ENCODE peak calls at places on chromosomes 7 and 10, in nine cellular contexts. G is fibroblast of lung, V is tibial nerve, R is endothelial cell of umbilical vein, E is neural crest cell, Y is bronchial epithelial cell, A is GM23338, H is fibroblast of mammary gland, I is HFFc6. M is an unnamed sample.

GRCh38 chr7:108234981-108235450 is 104.9 kb upstream of the LAMB4 start:
- DNase-seq in G (no peak), V (no peak), R (peak), E (no peak), Y (no peak), A (no peak), H (no peak), I (no peak), M (no peak)

GRCh38 chr7:30800785-30801252 is 29.6 kb downstream of the MINDY4 start:
- DNase-seq in G (peak), V (peak), R (peak), E (peak), Y (peak), A (peak), H (peak), I (peak), M (peak)

GRCh38 chr7:774161-775109 is 47.4 kb upstream of the PRKAR1B start:
- DNase-seq in G (peak), V (peak), R (peak), E (peak), Y (peak), A (peak), H (peak), I (no peak), M (peak)

GRCh38 chr10:33795529-33795928 is 461.1 kb upstream of the NRP1 start:
- DNase-seq in G (no peak), V (no peak), R (no peak), E (no peak), Y (no peak), A (no peak), H (no peak), I (no peak), M (no peak)

GRCh38 chr7:24741691-24742639 is 15.3 kb downstream of the GSDME start:
- DNase-seq in G (peak), V (peak), R (no peak), E (no peak), Y (peak), A (no peak), H (peak), I (peak), M (no peak)

GRCh38 chr7:96959135-96959534 is 46.2 kb upstream of the DLX6 start:
- DNase-seq in G (no peak), V (no peak), R (no peak), E (no peak), Y (no peak), A (no peak), H (no peak), I (no peak), M (no peak)

GRCh38 chr10:3527144-3527543 is 257.9 kb downstream of the KLF6 start:
- DNase-seq in G (no peak), V (no peak), R (no peak), E (no peak), Y (no peak), A (no peak), H (peak), I (peak), M (no peak)

GRCh38 chr10:3398825-3399646 is 226.5 kb upstream of the PITRM1 start:
- DNase-seq in G (no peak), V (peak), R (peak), E (peak), Y (no peak), A (no peak), H (peak), I (no peak), M (no peak)

GRCh38 chr7:140003913-140004382 is 58.8 kb downstream of the PARP12 start:
- DNase-seq in G (peak), V (peak), R (peak), E (peak), Y (peak), A (peak), H (peak), I (peak), M (no peak)

GRCh38 chr7:92747041-92747835 is 89.1 kb downstream of the CDK6 start:
- DNase-seq in G (peak), V (no peak), R (no peak), E (no peak), Y (peak), A (no peak), H (peak), I (peak), M (no peak)

GRCh38 chr10:116723428-116724281 is 18.7 kb downstream of the HSPA12A start:
- DNase-seq in G (no peak), V (no peak), R (no peak), E (no peak), Y (no peak), A (no peak), H (no peak), I (no peak), M (no peak)

GRCh38 chr10:133318494-133319127 is 9.9 kb downstream of the ZNF511 start:
- DNase-seq in G (peak), V (no peak), R (peak), E (peak), Y (peak), A (peak), H (peak), I (no peak), M (no peak)

GRCh38 chr7:130959743-130960207 is 225.8 kb upstream of the KLF14 start:
- DNase-seq in G (peak), V (no peak), R (no peak), E (no peak), Y (no peak), A (peak), H (peak), I (peak), M (no peak)

GRCh38 chr10:100519321-100520051 is at the start of gene SEC31B:
- DNase-seq in G (no peak), V (no peak), R (peak), E (peak), Y (no peak), A (peak), H (no peak), I (no peak), M (no peak)

GRCh38 chr7:50359995-50360925 is 55.7 kb downstream of the IKZF1 start:
- DNase-seq in G (no peak), V (no peak), R (no peak), E (no peak), Y (no peak), A (no peak), H (peak), I (no peak), M (no peak)

GRCh38 chr10:110226926-110227641 is 19.7 kb downstream of the MXI1 start:
- DNase-seq in G (no peak), V (no peak), R (no peak), E (no peak), Y (peak), A (peak), H (no peak), I (no peak), M (peak)

GRCh38 chr10:3926268-3926667 is 141.3 kb upstream of the KLF6 start:
- DNase-seq in G (no peak), V (no peak), R (no peak), E (no peak), Y (peak), A (no peak), H (no peak), I (no peak), M (no peak)

GRCh38 chr7:22700559-22701002 is 26.4 kb upstream of the IL6 start:
- DNase-seq in G (peak), V (no peak), R (peak), E (no peak), Y (no peak), A (no peak), H (peak), I (peak), M (no peak)

GRCh38 chr7:38478404-38478803 is 152.8 kb downstream of the AMPH start:
- DNase-seq in G (no peak), V (no peak), R (peak), E (no peak), Y (peak), A (no peak), H (peak), I (peak), M (no peak)

GRCh38 chr7:93148135-93148534 is at the start of gene SAMD9L:
- DNase-seq in G (peak), V (no peak), R (peak), E (no peak), Y (peak), A (no peak), H (peak), I (no peak), M (no peak)

GRCh38 chr10:76302936-76303656 is 871.7 kb downstream of the LRMDA start:
- DNase-seq in G (peak), V (no peak), R (peak), E (no peak), Y (peak), A (no peak), H (peak), I (no peak), M (no peak)

GRCh38 chr7:112572669-112573301 is 92.0 kb downstream of the LSMEM1 start:
- DNase-seq in G (no peak), V (no peak), R (peak), E (no peak), Y (peak), A (no peak), H (no peak), I (no peak), M (no peak)

GRCh38 chr7:134427896-134428295 is 31.0 kb downstream of the AKR1B1 start:
- DNase-seq in G (no peak), V (no peak), R (no peak), E (no peak), Y (no peak), A (no peak), H (no peak), I (no peak), M (no peak)

GRCh38 chr7:137507096-137507495 is 163.6 kb upstream of the PTN start:
- DNase-seq in G (no peak), V (no peak), R (no peak), E (no peak), Y (no peak), A (no peak), H (no peak), I (no peak), M (no peak)

GRCh38 chr7:153193144-153193595 is 433.6 kb downstream of the ACTR3B start:
- DNase-seq in G (no peak), V (no peak), R (no peak), E (peak), Y (no peak), A (peak), H (no peak), I (no peak), M (peak)

GRCh38 chr10:43873717-43874116 is 225.0 kb upstream of the ZNF32 start:
- DNase-seq in G (no peak), V (no peak), R (no peak), E (no peak), Y (no peak), A (no peak), H (no peak), I (no peak), M (no peak)

GRCh38 chr10:124292911-124293640 is 125.6 kb downstream of the OAT start:
- DNase-seq in G (no peak), V (no peak), R (no peak), E (no peak), Y (no peak), A (no peak), H (no peak), I (no peak), M (no peak)

GRCh38 chr10:12659706-12660105 is 310.4 kb downstream of the CAMK1D start:
- DNase-seq in G (no peak), V (no peak), R (no peak), E (no peak), Y (no peak), A (no peak), H (no peak), I (no peak), M (no peak)

GRCh38 chr10:86795353-86795752 is 38.9 kb downstream of the BMPR1A start:
- DNase-seq in G (peak), V (no peak), R (no peak), E (no peak), Y (peak), A (peak), H (peak), I (peak), M (no peak)

GRCh38 chr7:142381727-142382409 is 124.0 kb upstream of the PRSS58 start:
- DNase-seq in G (no peak), V (no peak), R (no peak), E (no peak), Y (no peak), A (no peak), H (no peak), I (no peak), M (no peak)

GRCh38 chr10:100174699-100175677 is 10.8 kb downstream of the ERLIN1 start:
- DNase-seq in G (no peak), V (no peak), R (no peak), E (no peak), Y (no peak), A (no peak), H (no peak), I (no peak), M (no peak)

GRCh38 chr10:396535-397220 is 261.4 kb downstream of the ZMYND11 start:
- DNase-seq in G (no peak), V (no peak), R (no peak), E (no peak), Y (no peak), A (no peak), H (peak), I (no peak), M (no peak)

GRCh38 chr10:80599424-80599847 is 61.7 kb downstream of the SH2D4B start:
- DNase-seq in G (peak), V (no peak), R (peak), E (peak), Y (peak), A (peak), H (peak), I (peak), M (peak)
- TF ChIP-seq CTCF in G (peak), V (peak), R (peak), E (peak), Y (peak), A (peak), H (peak), I (peak), M (peak)

GRCh38 chr7:70775570-70776156 is 356.3 kb upstream of the GALNT17 start:
- DNase-seq in G (peak), V (no peak), R (no peak), E (no peak), Y (peak), A (peak), H (peak), I (no peak), M (no peak)
- TF ChIP-seq CTCF in G (no peak), V (no peak), R (no peak), E (peak), Y (peak), A (peak), H (peak), I (no peak), M (peak)

GRCh38 chr7:151310578-151310977 is 31.0 kb upstream of the NUB1 start:
- DNase-seq in G (peak), V (no peak), R (peak), E (no peak), Y (peak), A (no peak), H (peak), I (no peak), M (no peak)
- TF ChIP-seq CTCF in G (peak), V (no peak), R (peak), E (peak), Y (peak), A (peak), H (peak), I (peak), M (peak)

DNA sequence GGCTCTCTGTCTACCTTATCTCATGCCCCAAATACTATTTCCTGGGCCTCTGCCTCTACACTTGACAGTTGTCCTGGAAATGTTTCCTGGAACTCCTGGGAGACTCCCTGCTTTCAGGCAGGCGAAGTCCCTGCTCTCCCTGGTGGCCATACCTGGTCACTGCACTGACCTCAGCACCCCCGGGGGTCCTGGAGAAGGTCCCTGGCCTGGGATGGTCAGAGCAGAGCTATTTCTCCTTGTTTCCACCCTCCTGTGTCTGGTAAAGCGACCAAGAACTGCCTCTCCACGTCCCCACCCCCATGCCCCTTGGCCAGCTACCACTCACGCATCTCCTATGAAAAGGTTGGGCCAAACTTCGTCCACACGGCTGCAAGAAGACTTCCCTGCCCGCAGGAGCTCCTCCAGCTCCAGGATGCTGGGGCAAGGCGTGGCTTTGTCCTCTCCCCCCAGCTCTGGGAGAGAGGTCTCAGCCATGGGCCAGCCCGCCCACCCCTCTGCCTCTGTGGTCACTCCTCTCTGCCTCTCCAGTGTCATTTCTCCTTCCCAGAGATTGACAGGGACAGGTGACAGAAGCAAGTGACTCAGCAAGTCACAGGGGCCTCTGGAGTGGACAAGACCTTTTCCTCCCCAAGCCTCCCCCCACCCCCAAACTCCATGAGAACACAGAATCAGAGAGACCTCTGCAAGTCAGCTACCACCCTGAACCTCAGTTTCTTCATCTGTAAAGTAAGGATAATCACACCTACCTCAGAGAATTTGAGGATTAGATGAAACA is 2.6 kb upstream of the SAMD8 start:
- DNase-seq in G (no peak), V (no peak), R (no peak), E (peak), Y (no peak), A (peak), H (no peak), I (no peak), M (peak)
- TF ChIP-seq CTCF in G (peak), V (peak), R (peak), E (peak), Y (peak), A (peak), H (peak), I (peak), M (peak)

DNA sequence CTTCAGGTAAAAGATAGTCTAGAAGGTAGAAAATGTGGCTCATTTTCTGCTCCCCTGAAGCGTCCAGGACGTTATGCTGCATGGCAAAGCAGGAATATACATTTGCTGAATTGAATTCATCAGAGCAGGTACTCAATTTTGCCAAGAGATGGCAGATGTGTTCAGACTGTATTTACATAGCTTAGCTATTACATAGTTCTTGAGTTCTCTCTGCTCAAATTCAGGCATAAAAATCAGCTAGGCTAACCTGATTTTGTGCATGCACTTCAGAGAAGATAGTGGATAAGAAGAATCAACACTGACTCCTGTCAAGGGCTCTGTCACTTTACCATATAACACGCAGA is 209.2 kb upstream of the FAM3C start:
- DNase-seq in G (peak), V (no peak), R (no peak), E (no peak), Y (peak), A (no peak), H (peak), I (peak), M (no peak)
- TF ChIP-seq CTCF in G (peak), V (no peak), R (no peak), E (no peak), Y (peak), A (peak), H (peak), I (peak), M (peak)

DNA sequence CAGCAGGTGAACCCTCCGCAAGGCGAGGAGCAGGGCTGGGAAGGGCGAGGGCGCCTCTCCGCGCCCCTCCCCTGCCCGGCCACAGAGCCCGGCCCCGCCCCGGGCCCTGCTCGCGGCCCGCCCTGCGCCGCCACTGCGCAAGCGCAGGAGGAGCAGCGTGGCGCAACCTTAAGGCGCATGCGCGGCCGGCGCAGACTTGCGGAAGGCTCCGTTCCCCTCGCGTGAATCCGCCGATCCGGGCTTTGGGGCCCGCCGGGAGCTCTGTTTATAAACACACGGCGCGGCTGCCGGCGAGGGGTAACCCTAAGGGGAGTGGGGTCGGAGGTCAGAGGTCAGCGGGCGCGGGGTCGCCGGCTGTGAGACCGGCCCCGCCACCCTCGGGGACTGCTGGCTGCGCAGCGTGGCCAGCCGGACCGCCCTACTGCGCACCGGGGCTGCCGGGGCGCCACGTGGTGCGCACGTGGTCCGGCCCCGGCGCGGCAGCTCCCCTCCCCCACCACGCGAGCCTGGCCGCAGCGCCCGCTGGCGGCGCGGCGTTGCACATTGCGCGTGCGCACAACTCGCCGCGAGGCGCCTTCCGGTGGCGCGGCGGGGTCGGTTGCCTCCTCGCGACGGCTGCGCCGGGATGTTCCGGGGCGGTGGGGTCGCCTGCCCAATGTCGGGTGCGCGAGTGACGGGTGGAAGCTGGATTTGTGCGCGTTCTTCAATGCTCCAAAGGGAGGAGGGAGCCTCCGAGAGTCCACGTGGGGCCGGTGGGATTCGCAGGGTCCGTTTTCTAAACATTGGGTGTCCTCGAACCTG is 40.2 kb upstream of the FOXK1 start:
- DNase-seq in G (peak), V (peak), R (peak), E (peak), Y (peak), A (peak), H (peak), I (peak), M (peak)
- TF ChIP-seq CTCF in G (peak), V (peak), R (peak), E (peak), Y (peak), A (peak), H (no peak), I (peak), M (peak)

DNA sequence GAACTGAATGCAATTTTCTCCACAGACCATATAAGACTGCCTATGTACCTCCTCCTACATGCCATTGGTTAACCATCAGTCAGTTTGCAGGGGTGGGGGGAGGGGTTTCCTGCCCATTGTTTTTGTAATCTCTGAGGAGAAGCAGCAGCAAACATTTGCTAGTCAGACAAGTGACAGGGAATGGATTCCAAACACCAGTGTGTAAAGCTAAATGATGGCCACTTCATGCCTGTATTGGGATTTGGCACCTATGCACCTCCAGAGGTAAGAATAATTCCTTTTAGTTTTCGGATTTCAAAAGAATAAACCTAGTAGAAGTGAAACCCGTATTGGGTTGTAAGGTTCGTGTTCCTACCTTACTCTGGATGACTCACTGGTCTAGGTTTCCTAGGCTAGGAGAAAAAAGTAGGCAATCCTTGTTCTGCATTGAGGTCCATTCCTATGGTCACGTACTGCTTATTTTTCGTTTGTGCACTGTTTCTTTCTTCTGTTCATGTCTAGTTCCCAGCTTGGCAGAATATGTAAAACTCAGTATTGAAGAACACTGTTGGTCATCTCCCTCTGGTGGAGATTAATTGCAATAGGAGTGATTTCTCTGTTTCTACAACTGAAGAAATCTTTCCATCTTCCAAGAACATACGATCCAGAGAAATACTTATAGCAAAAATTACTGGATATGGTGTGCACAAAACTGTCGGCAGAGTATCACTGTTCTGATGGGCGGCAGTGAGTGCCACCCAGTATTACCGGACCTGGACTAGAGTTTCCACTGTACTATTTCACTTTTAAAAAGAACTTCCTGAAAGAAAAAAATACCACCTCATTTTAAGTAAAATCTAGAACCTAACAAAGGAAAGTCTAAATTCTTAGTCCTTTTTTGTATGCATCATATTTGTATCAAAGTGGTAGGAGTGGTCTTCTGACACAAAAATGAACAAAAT is at the start of gene AKR1C3:
- DNase-seq in G (peak), V (no peak), R (peak), E (no peak), Y (peak), A (peak), H (peak), I (peak), M (no peak)
- TF ChIP-seq CTCF in G (peak), V (peak), R (peak), E (peak), Y (peak), A (peak), H (peak), I (peak), M (peak)

GRCh38 chr7:44967571-44968446 is 11.0 kb downstream of the MYO1G start:
- DNase-seq in G (peak), V (no peak), R (peak), E (no peak), Y (no peak), A (peak), H (no peak), I (no peak), M (no peak)
- TF ChIP-seq CTCF in G (no peak), V (no peak), R (no peak), E (peak), Y (no peak), A (peak), H (peak), I (peak), M (peak)